ENCODE peak calls at places on chromosomes 2 and 18, in ten cellular contexts. K is activated CD4-positive, CD25-positive, alpha-beta regulatory T cell treated with anti-CD3 and anti-CD28 coated beads, Interleukin-2, amount 50 U/mL, for 16 hours; M is mammary epithelial cell; B is RPMI8226; C is NCI-H1436 treated with DMSO at 0.1 percent for 48 hours; W is activated T-cell treated with anti-CD3 and anti-CD28 coated beads for 1 hour; N is stimulated activated CD4-positive, alpha-beta T cell treated with anti-CD3 and anti-CD28 coated beads, Interleukin-12 subunit alpha, Interleukin-12 subunit beta, amount 100 ng/mL, for 48 hours; V is COR-L47; Z is RKO; L is activated CD4-positive, alpha-beta T cell treated with anti-CD3 and anti-CD28 coated beads for 1 hour. S is an unnamed sample.

GRCh38 chr2:218138047-218138446 is 12.2 kb downstream of the CXCR2 start:
- DNase-seq in Z (no peak), K (no peak), B (no peak), C (no peak), N (no peak), L (no peak), V (no peak), M (no peak), W (no peak), S (no peak)

GRCh38 chr2:229553091-229553490 is 161.3 kb downstream of the DNER start:
- DNase-seq in L (no peak), C (no peak), B (no peak), V (no peak), W (no peak), M (no peak), N (no peak), Z (no peak), K (no peak), S (no peak)

GRCh38 chr2:126837926-126838717 is 60.6 kb upstream of the TEX51 start:
- DNase-seq in W (no peak), L (no peak), Z (no peak), B (no peak), N (no peak), V (no peak), K (no peak), C (no peak), M (no peak), S (no peak)

GRCh38 chr2:45237850-45238542 is 228.7 kb upstream of the SIX2 start:
- DNase-seq in L (no peak), Z (peak; percentile 82), M (peak; percentile 95), K (no peak), V (no peak), C (no peak), B (no peak), N (peak; percentile 3), W (no peak), S (no peak)

GRCh38 chr2:240346015-240346752 is 89.3 kb upstream of the GPC1 start:
- DNase-seq in C (no peak), K (no peak), B (no peak), N (no peak), L (no peak), Z (no peak), W (no peak), V (no peak), M (no peak), S (no peak)

GRCh38 chr2:71223767-71224333 is 3.1 kb downstream of the PAIP2B start:
- DNase-seq in B (peak; percentile 86), Z (peak; percentile 80), C (no peak), W (no peak), K (no peak), M (peak; percentile 31), L (no peak), N (no peak), V (peak; percentile 71), S (peak; percentile 57)

GRCh38 chr2:8633735-8634313 is 48.0 kb upstream of the ID2 start:
- DNase-seq in B (no peak), V (no peak), L (no peak), C (no peak), K (no peak), W (no peak), N (no peak), M (no peak), Z (peak; percentile 69), S (no peak)

GRCh38 chr18:65288908-65289307 is 461.9 kb upstream of the CDH7 start:
- DNase-seq in N (no peak), L (no peak), B (peak; percentile 50), Z (no peak), V (no peak), C (no peak), W (no peak), K (no peak), M (no peak), S (no peak)

GRCh38 chr2:20576598-20577115 is 74.2 kb downstream of the HS1BP3 start:
- DNase-seq in K (no peak), V (no peak), Z (no peak), N (peak; percentile 19), M (no peak), C (no peak), W (no peak), B (peak; percentile 85), L (no peak), S (no peak)

GRCh38 chr18:62900132-62900883 is 185.0 kb downstream of the PHLPP1 start:
- DNase-seq in W (no peak), M (no peak), Z (no peak), V (no peak), B (no peak), N (no peak), L (no peak), C (no peak), K (no peak), S (no peak)

GRCh38 chr18:34592961-34593382 is 117.1 kb upstream of the DTNA start:
- DNase-seq in L (no peak), K (no peak), M (peak; percentile 76), W (no peak), N (no peak), V (no peak), Z (no peak), C (no peak), B (no peak), S (no peak)

GRCh38 chr2:161102770-161103450 is 57.3 kb upstream of the TANK start:
- DNase-seq in V (no peak), L (no peak), W (no peak), K (no peak), N (no peak), B (no peak), C (no peak), M (peak; percentile 36), Z (no peak), S (no peak)

GRCh38 chr2:174024524-174025270 is 59.5 kb upstream of the SP3 start:
- DNase-seq in K (no peak), N (no peak), V (no peak), B (no peak), C (no peak), W (no peak), Z (no peak), L (no peak), M (no peak), S (peak; percentile 18)

GRCh38 chr2:84881581-84882414 is 914 bp upstream of the TRABD2A start:
- DNase-seq in V (peak; percentile 35), Z (peak; percentile 90), B (peak; percentile 82), N (peak; percentile 92), W (peak; percentile 80), M (peak; percentile 77), C (no peak), L (peak; percentile 81), K (peak; percentile 77), S (peak; percentile 58)

GRCh38 chr18:13235981-13236380 is 17.4 kb downstream of the LDLRAD4 start:
- DNase-seq in K (no peak), W (no peak), Z (no peak), M (no peak), L (no peak), C (no peak), B (no peak), N (no peak), V (no peak), S (peak; percentile 16)

GRCh38 chr2:216911886-216912285 is 52.0 kb upstream of the TNP1 start:
- DNase-seq in M (peak; percentile 73), W (no peak), L (no peak), B (no peak), V (no peak), N (no peak), C (no peak), Z (no peak), K (no peak), S (no peak)

GRCh38 chr2:232075859-232076258 is 114.3 kb downstream of the DIS3L2 start:
- DNase-seq in V (no peak), B (no peak), L (no peak), W (no peak), N (no peak), Z (no peak), C (no peak), M (no peak), K (no peak), S (no peak)

GRCh38 chr2:72211777-72212515 is 64.3 kb upstream of the CYP26B1 start:
- DNase-seq in C (no peak), M (no peak), Z (no peak), N (no peak), W (no peak), K (no peak), B (no peak), L (no peak), V (no peak), S (no peak)

GRCh38 chr2:85134255-85135065 is 1.3 kb downstream of the TCF7L1 start:
- DNase-seq in B (no peak), L (no peak), K (no peak), V (no peak), M (peak; percentile 27), Z (no peak), C (no peak), W (no peak), N (no peak), S (no peak)

GRCh38 chr2:126304147-126304546 is 351.8 kb upstream of the GYPC start:
- DNase-seq in V (no peak), C (no peak), Z (no peak), L (no peak), N (no peak), K (no peak), B (no peak), M (no peak), W (no peak), S (no peak)

GRCh38 chr18:52339891-52340371 is at the start of gene DCC:
- DNase-seq in K (no peak), N (no peak), B (peak; percentile 66), M (peak; percentile 53), W (no peak), L (no peak), V (peak; percentile 92), C (no peak), Z (no peak), S (peak; percentile 36)

GRCh38 chr2:234286118-234286598 is 210.7 kb downstream of the ARL4C start:
- DNase-seq in K (no peak), B (no peak), N (no peak), M (no peak), L (no peak), W (no peak), Z (no peak), V (no peak), C (no peak), S (no peak)

GRCh38 chr18:58596265-58596681 is 32.6 kb downstream of the ALPK2 start:
- DNase-seq in Z (no peak), K (no peak), V (no peak), W (no peak), N (no peak), B (no peak), M (no peak), L (no peak), C (no peak), S (no peak)

GRCh38 chr18:35559867-35560266 is 21.7 kb upstream of the GALNT1 start:
- DNase-seq in M (no peak), C (no peak), B (no peak), K (no peak), V (no peak), Z (no peak), W (no peak), N (no peak), L (no peak), S (no peak)

GRCh38 chr2:108074150-108074549 is 87.8 kb downstream of the SLC5A7 start:
- DNase-seq in Z (no peak), V (no peak), C (no peak), B (no peak), K (no peak), M (no peak), N (no peak), L (no peak), W (no peak), S (no peak)

GRCh38 chr2:73851274-73851673 is 22.5 kb downstream of the STAMBP start:
- DNase-seq in L (no peak), V (no peak), B (peak; percentile 32), C (no peak), M (no peak), W (no peak), N (no peak), K (no peak), Z (peak; percentile 58), S (no peak)

GRCh38 chr2:195532628-195533271 is 124.3 kb upstream of the SLC39A10 start:
- DNase-seq in Z (no peak), M (peak; percentile 23), V (no peak), L (no peak), B (no peak), W (no peak), N (no peak), C (no peak), K (no peak), S (no peak)

GRCh38 chr18:69397096-69397495 is 3.6 kb upstream of the DOK6 start:
- DNase-seq in N (no peak), Z (peak; percentile 30), V (no peak), L (no peak), B (no peak), K (no peak), C (no peak), M (no peak), W (no peak), S (no peak)